ENCODE peak calls at places on chromosomes 4 and X, in eight cellular contexts. One of them, this sample, is unnamed.

GRCh38 chrX:98203800-98204199 is 1320.1 kb downstream of the RPA4 start:
- DNase-seq in stomach: no peak
- DNase-seq in body of pancreas: no peak
- DNase-seq in GM23248: no peak
- DNase-seq in tibial nerve: no peak
- DNase-seq in psoas muscle: no peak
- DNase-seq in HL-60: no peak
- DNase-seq in neural progenitor cell: no peak
- DNase-seq in this sample: no peak

GRCh38 chr4:1369091-1369450 is 22.1 kb downstream of the UVSSA start:
- DNase-seq in stomach: no peak
- DNase-seq in body of pancreas: no peak
- DNase-seq in GM23248: no peak
- DNase-seq in neural progenitor cell: no peak
- DNase-seq in psoas muscle: no peak
- DNase-seq in tibial nerve: no peak
- DNase-seq in HL-60: no peak
- DNase-seq in this sample: no peak

GRCh38 chrX:110050386-110050785 is 47.5 kb downstream of the TMEM164 start:
- DNase-seq in psoas muscle: no peak
- DNase-seq in neural progenitor cell: peak; percentile 51
- DNase-seq in GM23248: no peak
- DNase-seq in tibial nerve: no peak
- DNase-seq in stomach: no peak
- DNase-seq in body of pancreas: no peak
- DNase-seq in HL-60: no peak
- DNase-seq in this sample: no peak

GRCh38 chr4:126124817-126125216 is 810.1 kb downstream of the FAT4 start:
- DNase-seq in psoas muscle: no peak
- DNase-seq in tibial nerve: no peak
- DNase-seq in neural progenitor cell: no peak
- DNase-seq in HL-60: no peak
- DNase-seq in GM23248: no peak
- DNase-seq in body of pancreas: no peak
- DNase-seq in stomach: no peak
- DNase-seq in this sample: no peak

GRCh38 chr4:961651-962230 is 11.6 kb downstream of the DGKQ start:
- DNase-seq in GM23248: no peak
- DNase-seq in psoas muscle: peak; percentile 54
- DNase-seq in tibial nerve: no peak
- DNase-seq in HL-60: no peak
- DNase-seq in neural progenitor cell: no peak
- DNase-seq in stomach: no peak
- DNase-seq in body of pancreas: no peak
- DNase-seq in this sample: no peak

GRCh38 chr4:80461412-80461811 is 125.9 kb downstream of the CFAP299 start:
- DNase-seq in HL-60: no peak
- DNase-seq in neural progenitor cell: no peak
- DNase-seq in psoas muscle: no peak
- DNase-seq in GM23248: no peak
- DNase-seq in stomach: no peak
- DNase-seq in tibial nerve: no peak
- DNase-seq in body of pancreas: no peak
- DNase-seq in this sample: no peak

GRCh38 chr4:20095805-20096541 is 155.7 kb upstream of the SLIT2 start:
- DNase-seq in tibial nerve: no peak
- DNase-seq in body of pancreas: no peak
- DNase-seq in stomach: no peak
- DNase-seq in GM23248: peak; percentile 32
- DNase-seq in HL-60: no peak
- DNase-seq in psoas muscle: no peak
- DNase-seq in neural progenitor cell: no peak
- DNase-seq in this sample: no peak

GRCh38 chr4:106495498-106495897 is 126.9 kb upstream of the GIMD1 start:
- DNase-seq in GM23248: peak; percentile 82
- DNase-seq in stomach: no peak
- DNase-seq in psoas muscle: no peak
- DNase-seq in neural progenitor cell: no peak
- DNase-seq in HL-60: no peak
- DNase-seq in body of pancreas: no peak
- DNase-seq in tibial nerve: no peak
- DNase-seq in this sample: no peak

GRCh38 chr4:94507708-94508107 is 56.0 kb downstream of the PDLIM5 start:
- DNase-seq in body of pancreas: peak; percentile 37
- DNase-seq in GM23248: peak; percentile 94
- DNase-seq in neural progenitor cell: no peak
- DNase-seq in tibial nerve: no peak
- DNase-seq in HL-60: no peak
- DNase-seq in psoas muscle: peak; percentile 63
- DNase-seq in stomach: no peak
- DNase-seq in this sample: no peak

GRCh38 chr4:10180927-10181744 is 64.5 kb upstream of the WDR1 start:
- DNase-seq in tibial nerve: no peak
- DNase-seq in GM23248: peak; percentile 84
- DNase-seq in psoas muscle: no peak
- DNase-seq in body of pancreas: no peak
- DNase-seq in stomach: no peak
- DNase-seq in HL-60: peak; percentile 40
- DNase-seq in neural progenitor cell: no peak
- DNase-seq in this sample: no peak

GRCh38 chrX:154991039-154991438 is 31.5 kb downstream of the F8 start:
- DNase-seq in HL-60: no peak
- DNase-seq in GM23248: no peak
- DNase-seq in neural progenitor cell: no peak
- DNase-seq in body of pancreas: no peak
- DNase-seq in psoas muscle: no peak
- DNase-seq in tibial nerve: no peak
- DNase-seq in stomach: no peak
- DNase-seq in this sample: no peak

GRCh38 chrX:22163306-22163705 is 109.4 kb upstream of the CBLL2 start:
- DNase-seq in body of pancreas: no peak
- DNase-seq in tibial nerve: no peak
- DNase-seq in psoas muscle: no peak
- DNase-seq in GM23248: no peak
- DNase-seq in stomach: no peak
- DNase-seq in neural progenitor cell: no peak
- DNase-seq in HL-60: no peak
- DNase-seq in this sample: no peak

GRCh38 chr4:28287837-28288236 is 1427.2 kb downstream of the STIM2 start:
- DNase-seq in tibial nerve: no peak
- DNase-seq in psoas muscle: no peak
- DNase-seq in neural progenitor cell: no peak
- DNase-seq in stomach: no peak
- DNase-seq in HL-60: no peak
- DNase-seq in GM23248: peak; percentile 97
- DNase-seq in body of pancreas: peak; percentile 11
- DNase-seq in this sample: no peak

GRCh38 chr4:2417765-2418651 is at the start of gene ZFYVE28:
- DNase-seq in HL-60: no peak
- DNase-seq in psoas muscle: no peak
- DNase-seq in body of pancreas: no peak
- DNase-seq in stomach: no peak
- DNase-seq in tibial nerve: no peak
- DNase-seq in GM23248: peak; percentile 58
- DNase-seq in neural progenitor cell: peak; percentile 39
- DNase-seq in this sample: no peak

GRCh38 chrX:43682726-43683125 is 26.6 kb downstream of the MAOA start:
- DNase-seq in HL-60: no peak
- DNase-seq in psoas muscle: no peak
- DNase-seq in GM23248: no peak
- DNase-seq in stomach: no peak
- DNase-seq in body of pancreas: no peak
- DNase-seq in tibial nerve: no peak
- DNase-seq in neural progenitor cell: no peak
- DNase-seq in this sample: no peak

GRCh38 chr4:15027921-15028435 is 25.7 kb downstream of the CPEB2 start:
- DNase-seq in body of pancreas: no peak
- DNase-seq in HL-60: no peak
- DNase-seq in tibial nerve: no peak
- DNase-seq in stomach: no peak
- DNase-seq in neural progenitor cell: no peak
- DNase-seq in psoas muscle: no peak
- DNase-seq in GM23248: peak; percentile 7
- DNase-seq in this sample: no peak

GRCh38 chr4:89469512-89469911 is 161.9 kb upstream of the GPRIN3 start:
- DNase-seq in GM23248: peak; percentile 2
- DNase-seq in body of pancreas: no peak
- DNase-seq in HL-60: no peak
- DNase-seq in psoas muscle: no peak
- DNase-seq in stomach: no peak
- DNase-seq in neural progenitor cell: no peak
- DNase-seq in tibial nerve: no peak
- DNase-seq in this sample: no peak
- H3K27ac ChIP-seq in GM23248: peak overlapping the region; percentile 77
- H3K27ac ChIP-seq in body of pancreas: peak overlapping the region; percentile 40
- H3K27ac ChIP-seq in HL-60: peak overlapping the region; percentile 53
- H3K27ac ChIP-seq in psoas muscle: no peak overlapping the region
- H3K27ac ChIP-seq in stomach: peak overlapping the region; percentile 59
- H3K27ac ChIP-seq in neural progenitor cell: no peak overlapping the region
- H3K27ac ChIP-seq in tibial nerve: no peak overlapping the region
- H3K27ac ChIP-seq in this sample: no peak overlapping the region

GRCh38 chrX:121254336-121254735 is 206.9 kb downstream of the GLUD2 start:
- DNase-seq in psoas muscle: no peak
- DNase-seq in stomach: no peak
- DNase-seq in neural progenitor cell: peak; percentile 31
- DNase-seq in GM23248: no peak
- DNase-seq in tibial nerve: no peak
- DNase-seq in body of pancreas: no peak
- DNase-seq in HL-60: no peak
- DNase-seq in this sample: no peak

GRCh38 chrX:121259170-121259569 is 211.8 kb downstream of the GLUD2 start:
- DNase-seq in tibial nerve: no peak
- DNase-seq in GM23248: no peak
- DNase-seq in body of pancreas: no peak
- DNase-seq in psoas muscle: no peak
- DNase-seq in stomach: no peak
- DNase-seq in neural progenitor cell: no peak
- DNase-seq in HL-60: no peak
- DNase-seq in this sample: no peak

GRCh38 chrX:121260568-121261240 is 213.3 kb downstream of the GLUD2 start:
- DNase-seq in body of pancreas: no peak
- DNase-seq in neural progenitor cell: peak; percentile 84
- DNase-seq in GM23248: peak; percentile 24
- DNase-seq in stomach: no peak
- DNase-seq in HL-60: no peak
- DNase-seq in tibial nerve: no peak
- DNase-seq in psoas muscle: no peak
- DNase-seq in this sample: no peak

GRCh38 chrX:121258545-121258944 is 211.1 kb downstream of the GLUD2 start:
- DNase-seq in psoas muscle: no peak
- DNase-seq in tibial nerve: no peak
- DNase-seq in stomach: no peak
- DNase-seq in neural progenitor cell: no peak
- DNase-seq in GM23248: no peak
- DNase-seq in body of pancreas: no peak
- DNase-seq in HL-60: no peak
- DNase-seq in this sample: no peak

GRCh38 chrX:121256653-121257052 is 209.2 kb downstream of the GLUD2 start:
- DNase-seq in stomach: no peak
- DNase-seq in GM23248: peak; percentile 51
- DNase-seq in psoas muscle: no peak
- DNase-seq in neural progenitor cell: no peak
- DNase-seq in HL-60: no peak
- DNase-seq in body of pancreas: no peak
- DNase-seq in tibial nerve: no peak
- DNase-seq in this sample: no peak
- H3K27ac ChIP-seq in stomach: no peak overlapping the region
- H3K27ac ChIP-seq in GM23248: no peak overlapping the region
- H3K27ac ChIP-seq in psoas muscle: no peak overlapping the region
- H3K27ac ChIP-seq in neural progenitor cell: no peak overlapping the region
- H3K27ac ChIP-seq in HL-60: no peak overlapping the region
- H3K27ac ChIP-seq in body of pancreas: no peak overlapping the region
- H3K27ac ChIP-seq in tibial nerve: no peak overlapping the region
- H3K27ac ChIP-seq in this sample: no peak overlapping the region

GRCh38 chr4:170388255-170388654 is 298.5 kb upstream of the AADAT start:
- DNase-seq in psoas muscle: no peak
- DNase-seq in neural progenitor cell: no peak
- DNase-seq in stomach: no peak
- DNase-seq in body of pancreas: no peak
- DNase-seq in HL-60: no peak
- DNase-seq in GM23248: peak; percentile 69
- DNase-seq in tibial nerve: no peak
- DNase-seq in this sample: no peak
- H3K27ac ChIP-seq in psoas muscle: no peak overlapping the region
- H3K27ac ChIP-seq in neural progenitor cell: no peak overlapping the region
- H3K27ac ChIP-seq in stomach: no peak overlapping the region
- H3K27ac ChIP-seq in body of pancreas: no peak overlapping the region
- H3K27ac ChIP-seq in HL-60: no peak overlapping the region
- H3K27ac ChIP-seq in GM23248: peak overlapping the region; percentile 23
- H3K27ac ChIP-seq in tibial nerve: no peak overlapping the region
- H3K27ac ChIP-seq in this sample: no peak overlapping the region

GRCh38 chr4:113566015-113566795 is 195.3 kb downstream of the CAMK2D start:
- DNase-seq in psoas muscle: no peak
- DNase-seq in GM23248: no peak
- DNase-seq in HL-60: no peak
- DNase-seq in neural progenitor cell: no peak
- DNase-seq in stomach: no peak
- DNase-seq in tibial nerve: no peak
- DNase-seq in body of pancreas: no peak
- DNase-seq in this sample: no peak
- H3K27ac ChIP-seq in psoas muscle: no peak overlapping the region
- H3K27ac ChIP-seq in GM23248: no peak overlapping the region
- H3K27ac ChIP-seq in HL-60: no peak overlapping the region
- H3K27ac ChIP-seq in neural progenitor cell: no peak overlapping the region
- H3K27ac ChIP-seq in stomach: no peak overlapping the region
- H3K27ac ChIP-seq in tibial nerve: no peak overlapping the region
- H3K27ac ChIP-seq in body of pancreas: no peak overlapping the region
- H3K27ac ChIP-seq in this sample: no peak overlapping the region

GRCh38 chr4:183469327-183469726 is 24.9 kb downstream of the CDKN2AIP start:
- DNase-seq in HL-60: no peak
- DNase-seq in GM23248: no peak
- DNase-seq in body of pancreas: no peak
- DNase-seq in psoas muscle: no peak
- DNase-seq in stomach: no peak
- DNase-seq in neural progenitor cell: no peak
- DNase-seq in tibial nerve: no peak
- DNase-seq in this sample: no peak
- H3K27ac ChIP-seq in HL-60: no peak overlapping the region
- H3K27ac ChIP-seq in GM23248: no peak overlapping the region
- H3K27ac ChIP-seq in body of pancreas: no peak overlapping the region
- H3K27ac ChIP-seq in psoas muscle: no peak overlapping the region
- H3K27ac ChIP-seq in stomach: no peak overlapping the region
- H3K27ac ChIP-seq in neural progenitor cell: no peak overlapping the region
- H3K27ac ChIP-seq in tibial nerve: no peak overlapping the region
- H3K27ac ChIP-seq in this sample: no peak overlapping the region

DNA sequence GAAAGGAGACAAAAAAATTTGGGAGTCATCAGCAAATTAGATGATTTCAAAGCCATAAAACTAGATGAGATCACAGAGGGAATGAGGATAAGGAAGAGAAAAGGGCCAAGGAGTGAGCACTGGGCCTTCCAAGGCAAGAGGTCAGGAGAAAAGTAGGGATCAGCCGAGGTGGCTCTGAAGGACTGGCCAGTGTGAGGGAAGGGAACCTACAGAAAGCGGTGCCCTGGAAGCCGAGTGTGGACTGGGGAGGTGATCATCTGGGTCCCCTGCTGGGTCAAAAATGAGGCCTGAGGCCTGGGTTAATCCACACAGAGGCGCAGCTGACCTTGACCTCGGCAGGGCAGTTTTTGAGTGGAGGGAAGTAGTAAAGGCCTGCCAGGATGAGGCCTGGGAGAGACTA is 133.8 kb downstream of the SMIM20 start:
- DNase-seq in stomach: no peak
- DNase-seq in HL-60: no peak
- DNase-seq in psoas muscle: no peak
- DNase-seq in neural progenitor cell: no peak
- DNase-seq in GM23248: no peak
- DNase-seq in tibial nerve: no peak
- DNase-seq in body of pancreas: no peak
- DNase-seq in this sample: no peak
- H3K27ac ChIP-seq in stomach: peak overlapping the region; percentile 75
- H3K27ac ChIP-seq in HL-60: no peak overlapping the region
- H3K27ac ChIP-seq in psoas muscle: peak overlapping the region; percentile 62
- H3K27ac ChIP-seq in neural progenitor cell: no peak overlapping the region
- H3K27ac ChIP-seq in GM23248: peak overlapping the region; percentile 88
- H3K27ac ChIP-seq in tibial nerve: peak overlapping the region; percentile 69
- H3K27ac ChIP-seq in body of pancreas: no peak overlapping the region
- H3K27ac ChIP-seq in this sample: no peak overlapping the region